ENCODE peak calls at places on chromosomes 3 and 15, in six cellular contexts. D is H9, N is IMR-90, Y is mesenchymal stem cell, C is neuronal stem cell, G is H1. L is an unnamed sample.

GRCh38 chr3:100893590-100893989 is 99.6 kb downstream of the ABI3BP start:
- DNase-seq in Y (peak; percentile 41), N (peak; percentile 66), G (peak; percentile 53), D (peak; percentile 63), C (peak; percentile 3), L (peak; percentile 18)

GRCh38 chr3:109559389-109559788 is 222.0 kb upstream of the DPPA4 start:
- DNase-seq in D (no peak), N (peak; percentile 3), Y (no peak), C (no peak), G (no peak), L (no peak)

GRCh38 chr3:57164217-57164605 is 942 bp downstream of the IL17RD start:
- DNase-seq in D (no peak), G (no peak), Y (no peak), C (no peak), N (peak; percentile 18), L (no peak)

GRCh38 chr3:130748520-130748919 is 1.9 kb upstream of the PIK3R4 start:
- DNase-seq in G (no peak), N (no peak), Y (peak; percentile 18), D (no peak), C (no peak), L (no peak)

GRCh38 chr15:66293085-66293418 is 316 bp upstream of the DIS3L start:
- DNase-seq in G (no peak), N (no peak), D (no peak), C (no peak), Y (no peak), L (no peak)

GRCh38 chr15:63046927-63047760 is 4.6 kb downstream of the TPM1 start:
- DNase-seq in D (no peak), G (no peak), N (no peak), C (peak; percentile 31), Y (peak; percentile 72), L (no peak)

GRCh38 chr15:39783244-39783820 is 691 bp upstream of the FSIP1 start:
- DNase-seq in C (no peak), N (peak; percentile 25), Y (peak; percentile 27), G (no peak), D (no peak), L (no peak)

GRCh38 chr3:12992629-12993021 is 80.6 kb downstream of the IQSEC1 start:
- DNase-seq in N (no peak), Y (no peak), D (no peak), C (no peak), G (no peak), L (no peak)

GRCh38 chr3:127425505-127426443 is 137.9 kb upstream of the PRR20G start:
- DNase-seq in C (no peak), N (no peak), Y (no peak), D (peak; percentile 22), G (peak; percentile 39), L (no peak)

GRCh38 chr3:6510713-6511112 is 350.2 kb upstream of the GRM7 start:
- DNase-seq in G (no peak), C (no peak), N (no peak), D (no peak), Y (no peak), L (no peak)

GRCh38 chr15:67700023-67700422 is 125.3 kb upstream of the SKOR1 start:
- DNase-seq in Y (no peak), G (no peak), N (no peak), D (no peak), C (no peak), L (no peak)

GRCh38 chr3:133479895-133480669 is 80.2 kb downstream of the BFSP2 start:
- DNase-seq in C (no peak), D (no peak), Y (no peak), N (no peak), G (no peak), L (peak; percentile 8)

GRCh38 chr3:39281533-39281932 is 1.7 kb upstream of the CX3CR1 start:
- DNase-seq in Y (no peak), C (no peak), D (no peak), G (no peak), N (no peak), L (no peak)

GRCh38 chr15:38076806-38077205 is 142.4 kb downstream of the TMCO5A start:
- DNase-seq in Y (no peak), G (peak; percentile 51), N (no peak), D (peak; percentile 55), C (no peak), L (no peak)

GRCh38 chr3:126103121-126104027 is 19.4 kb upstream of the SLC41A3 start:
- DNase-seq in C (no peak), Y (no peak), N (no peak), G (peak; percentile 57), D (peak; percentile 58), L (no peak)

GRCh38 chr3:163560459-163560858 is 1517.8 kb downstream of the SI start:
- DNase-seq in D (no peak), G (no peak), N (no peak), C (no peak), Y (no peak), L (no peak)

GRCh38 chr3:468172-468571 is 271.6 kb downstream of the CHL1 start:
- DNase-seq in N (no peak), Y (no peak), C (no peak), D (no peak), G (no peak), L (no peak)

DNA sequence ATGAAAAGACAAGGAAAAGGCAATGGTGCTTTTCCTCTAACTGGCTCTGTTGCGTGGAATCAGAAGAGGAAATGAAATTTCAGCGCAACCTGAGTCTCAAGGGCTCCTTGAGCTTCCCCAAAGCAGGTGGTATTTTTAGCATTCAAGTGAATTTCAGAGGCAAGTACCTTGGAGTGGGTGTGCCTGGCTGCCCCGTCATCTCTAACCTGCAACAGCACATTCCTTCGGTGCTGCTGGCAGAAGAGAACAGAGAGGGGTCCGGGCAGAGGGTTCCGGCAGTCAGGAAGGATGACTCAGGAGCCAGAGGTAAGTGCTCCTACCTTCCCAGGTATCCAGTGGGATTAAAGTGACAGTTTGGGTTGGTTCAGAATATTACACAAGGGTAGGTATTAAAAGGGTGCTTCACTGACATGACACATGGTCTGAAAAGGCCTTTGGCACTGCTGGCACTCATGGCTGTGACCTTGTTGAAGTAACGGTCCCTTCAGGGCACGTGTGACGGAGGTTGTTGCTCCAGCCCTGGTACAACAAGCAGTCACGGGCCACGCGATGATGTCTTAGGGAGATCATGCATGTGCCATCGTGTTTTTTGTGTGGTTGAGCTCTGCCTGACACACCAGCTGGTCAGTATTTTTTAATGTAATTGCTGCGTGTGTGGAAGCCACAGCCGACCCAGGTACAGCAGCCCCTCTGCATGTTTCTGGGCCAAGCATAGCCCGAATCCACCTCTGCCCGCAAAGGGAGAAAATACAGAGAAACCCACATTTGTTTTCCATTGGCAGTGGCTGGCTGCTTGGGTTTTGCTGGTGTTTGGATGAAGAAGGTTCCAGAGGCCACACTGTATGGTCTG is 75.7 kb downstream of the LRRK1 start:
- DNase-seq in G (no peak), N (no peak), D (peak; percentile 53), Y (no peak), C (no peak), L (peak; percentile 72)
- H3K14ac ChIP-seq in G (no peak overlapping the region), N (no peak overlapping the region), D (peak overlapping the region; percentile 34), Y (no peak overlapping the region), C (peak overlapping the region; percentile 84), L (no peak overlapping the region)

DNA sequence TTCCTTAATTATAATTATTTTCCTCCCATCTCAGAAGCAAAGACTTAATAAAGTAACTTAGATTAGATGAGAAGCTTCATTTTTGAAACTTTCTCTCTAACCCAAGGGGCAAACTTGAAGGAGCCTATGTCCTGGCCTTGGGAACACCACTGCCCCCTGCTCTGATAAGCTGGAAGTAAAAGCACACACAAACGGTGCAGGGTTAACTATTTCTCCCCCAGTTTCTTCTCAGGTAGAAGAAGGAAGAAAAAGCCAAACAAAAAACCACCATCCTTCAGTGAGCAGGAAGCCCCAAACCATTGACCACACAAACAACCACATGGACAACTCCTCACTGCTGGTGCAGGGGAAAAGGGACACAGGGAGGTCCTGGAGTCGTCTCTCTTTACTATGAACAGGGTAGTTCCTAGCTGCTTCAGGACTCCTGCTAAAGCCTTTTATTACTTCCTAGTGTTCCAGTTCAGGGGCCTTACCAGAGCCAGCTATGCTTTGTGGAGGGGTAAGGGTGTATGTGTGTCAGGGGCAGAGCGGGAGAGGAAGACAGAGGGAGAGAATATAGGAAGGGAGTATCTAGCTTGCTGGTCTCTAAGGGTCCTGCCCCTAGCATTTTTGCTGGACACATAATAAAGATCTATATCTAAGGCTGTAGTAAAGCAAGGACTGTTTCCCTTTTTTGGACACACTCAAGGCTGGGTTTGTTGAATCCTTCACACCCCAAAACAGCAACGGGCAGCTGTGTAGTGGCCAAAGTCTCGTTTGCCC is 94.0 kb upstream of the UMPS start:
- DNase-seq in Y (peak; percentile 1), C (no peak), D (no peak), G (no peak), N (no peak), L (no peak)
- H3K9ac ChIP-seq in Y (no peak overlapping the region), C (no peak overlapping the region), D (no peak overlapping the region), G (no peak overlapping the region), N (no peak overlapping the region), L (no peak overlapping the region)

GRCh38 chr3:30167511-30168135 is 438.8 kb upstream of the TGFBR2 start:
- DNase-seq in D (no peak), N (peak; percentile 22), G (no peak), C (peak; percentile 4), Y (peak; percentile 24), L (no peak)

GRCh38 chr3:30161370-30161769 is 445.0 kb upstream of the TGFBR2 start:
- DNase-seq in C (no peak), N (peak; percentile 67), Y (no peak), D (no peak), G (no peak), L (no peak)

GRCh38 chr3:30156586-30157498 is 449.6 kb upstream of the TGFBR2 start:
- DNase-seq in Y (no peak), N (peak; percentile 37), D (no peak), G (no peak), C (no peak), L (no peak)

GRCh38 chr3:30166535-30166934 is 439.9 kb upstream of the TGFBR2 start:
- DNase-seq in Y (no peak), D (no peak), C (no peak), G (no peak), N (no peak), L (no peak)

DNA sequence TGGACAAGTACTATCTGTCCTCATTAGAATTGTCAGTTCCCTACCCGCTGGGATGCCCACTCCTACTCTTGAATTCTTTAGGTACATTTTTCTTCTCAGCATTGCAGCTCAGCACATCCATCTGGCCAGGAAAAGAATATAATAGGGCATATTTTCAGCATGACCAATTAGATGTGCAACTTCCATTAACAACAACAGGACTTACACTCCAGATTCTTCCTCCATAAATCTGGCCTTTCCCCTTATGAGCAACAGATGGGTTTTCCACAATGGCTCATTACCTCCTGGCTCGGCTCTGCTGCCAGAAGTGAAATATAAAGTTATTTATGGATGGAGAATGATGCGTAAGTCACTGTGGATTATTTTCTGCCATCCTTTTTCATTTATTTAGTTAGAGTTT is 443.8 kb upstream of the TGFBR2 start:
- DNase-seq in D (no peak), G (no peak), C (no peak), Y (peak; percentile 56), N (peak; percentile 91), L (no peak)
- H3K14ac ChIP-seq in D (no peak overlapping the region), G (no peak overlapping the region), C (no peak overlapping the region), Y (no peak overlapping the region), N (no peak overlapping the region), L (no peak overlapping the region)

GRCh38 chr15:74364936-74365618 is 2.4 kb downstream of the CYP11A1 start:
- DNase-seq in N (peak; percentile 37), C (no peak), Y (no peak), D (peak; percentile 41), G (no peak), L (peak; percentile 72)

GRCh38 chr15:74367296-74367854 is at the start of gene CYP11A1:
- DNase-seq in C (no peak), G (no peak), D (no peak), Y (no peak), N (no peak), L (peak; percentile 26)

GRCh38 chr15:74362482-74362881 is 5.0 kb downstream of the CYP11A1 start:
- DNase-seq in G (no peak), N (no peak), D (no peak), Y (no peak), C (no peak), L (no peak)

GRCh38 chr15:74368121-74368520 is 675 bp upstream of the CYP11A1 start:
- DNase-seq in C (no peak), D (no peak), N (no peak), G (no peak), Y (no peak), L (no peak)

GRCh38 chr15:74365619-74366445 is 1.6 kb downstream of the CYP11A1 start:
- DNase-seq in N (peak; percentile 41), C (peak; percentile 44), Y (peak; percentile 61), D (peak; percentile 66), G (peak; percentile 83), L (peak; percentile 83)
- H3K9ac ChIP-seq in N (peak overlapping the region; percentile 30), C (peak overlapping the region; percentile 88), Y (peak overlapping the region; percentile 92), D (peak overlapping the region; percentile 52), G (peak overlapping the region; percentile 72), L (peak overlapping the region; percentile 0)